ENCODE peak calls at places on chromosomes 13 and 19, in four cellular contexts. One of them, this sample, is unnamed.

GRCh38 chr19:5504115-5504514 is 48.9 kb downstream of the ZNRF4 start:
- DNase-seq in K562: peak
- DNase-seq in A549: no peak
- DNase-seq in HepG2: no peak
- DNase-seq in this sample: peak

GRCh38 chr19:15463865-15464371 is 426 bp downstream of the RASAL3 start:
- DNase-seq in K562: no peak
- DNase-seq in A549: no peak
- DNase-seq in HepG2: no peak
- DNase-seq in this sample: peak

GRCh38 chr19:49766938-49767315 is at the start of gene AP2A1:
- DNase-seq in K562: no peak
- DNase-seq in A549: no peak
- DNase-seq in HepG2: no peak
- DNase-seq in this sample: no peak

GRCh38 chr13:75485286-75486062 is 3.5 kb upstream of the TBC1D4 start:
- DNase-seq in K562: no peak
- DNase-seq in A549: peak
- DNase-seq in HepG2: peak
- DNase-seq in this sample: no peak

GRCh38 chr19:41457241-41457640 is 14.3 kb downstream of the ERICH4 start:
- DNase-seq in K562: no peak
- DNase-seq in A549: no peak
- DNase-seq in HepG2: no peak
- DNase-seq in this sample: no peak

GRCh38 chr19:54137913-54138776 is 583 bp downstream of the CNOT3 start:
- DNase-seq in K562: peak
- DNase-seq in A549: no peak
- DNase-seq in HepG2: no peak
- DNase-seq in this sample: no peak

GRCh38 chr19:2574971-2575630 is 99.2 kb downstream of the GADD45B start:
- DNase-seq in K562: no peak
- DNase-seq in A549: no peak
- DNase-seq in HepG2: no peak
- DNase-seq in this sample: no peak

GRCh38 chr13:26230703-26231102 is 8.6 kb upstream of the RNF6 start:
- DNase-seq in K562: no peak
- DNase-seq in A549: no peak
- DNase-seq in HepG2: no peak
- DNase-seq in this sample: no peak

DNA sequence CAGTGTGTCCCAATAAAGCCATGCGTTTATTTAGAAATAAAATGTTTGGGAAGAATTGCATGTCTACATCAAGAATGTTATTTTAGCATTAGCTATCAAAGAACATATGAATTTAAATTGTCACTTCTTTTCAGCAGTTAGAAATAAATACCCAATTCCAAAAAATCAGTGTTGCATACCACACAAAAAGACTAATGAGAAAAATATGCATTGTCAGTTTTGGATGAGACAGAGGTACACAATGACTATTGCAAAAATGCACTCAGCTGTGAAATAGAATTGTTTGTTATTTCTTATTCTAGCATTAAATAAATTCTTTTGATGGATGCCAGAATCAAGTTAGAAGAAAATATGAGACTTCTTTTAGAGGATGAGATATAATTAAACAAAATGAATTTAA is 833.9 kb downstream of the SLITRK1 start:
- DNase-seq in K562: no peak
- DNase-seq in A549: no peak
- DNase-seq in HepG2: no peak
- DNase-seq in this sample: no peak
- TF ChIP-seq NR3C1 in K562: no peak
- TF ChIP-seq NR3C1 in A549: no peak
- TF ChIP-seq NR3C1 in HepG2: no peak
- TF ChIP-seq NR3C1 in this sample: no peak

GRCh38 chr13:112424098-112424497 is 47.9 kb downstream of the SPACA7 start:
- DNase-seq in K562: no peak
- DNase-seq in A549: no peak
- DNase-seq in HepG2: no peak
- DNase-seq in this sample: no peak
- TF ChIP-seq NR3C1 in K562: no peak
- TF ChIP-seq NR3C1 in A549: no peak
- TF ChIP-seq NR3C1 in HepG2: no peak
- TF ChIP-seq NR3C1 in this sample: no peak

GRCh38 chr19:10258080-10258710 is 6.2 kb downstream of the MRPL4 start:
- DNase-seq in K562: no peak
- DNase-seq in A549: no peak
- DNase-seq in HepG2: no peak
- DNase-seq in this sample: no peak

GRCh38 chr19:10259162-10259905 is 7.3 kb downstream of the MRPL4 start:
- DNase-seq in K562: peak
- DNase-seq in A549: peak
- DNase-seq in HepG2: peak
- DNase-seq in this sample: peak

GRCh38 chr19:10255358-10255757 is 3.3 kb downstream of the MRPL4 start:
- DNase-seq in K562: no peak
- DNase-seq in A549: no peak
- DNase-seq in HepG2: no peak
- DNase-seq in this sample: no peak

GRCh38 chr19:10256551-10256950 is 4.5 kb downstream of the MRPL4 start:
- DNase-seq in K562: no peak
- DNase-seq in A549: no peak
- DNase-seq in HepG2: no peak
- DNase-seq in this sample: no peak

DNA sequence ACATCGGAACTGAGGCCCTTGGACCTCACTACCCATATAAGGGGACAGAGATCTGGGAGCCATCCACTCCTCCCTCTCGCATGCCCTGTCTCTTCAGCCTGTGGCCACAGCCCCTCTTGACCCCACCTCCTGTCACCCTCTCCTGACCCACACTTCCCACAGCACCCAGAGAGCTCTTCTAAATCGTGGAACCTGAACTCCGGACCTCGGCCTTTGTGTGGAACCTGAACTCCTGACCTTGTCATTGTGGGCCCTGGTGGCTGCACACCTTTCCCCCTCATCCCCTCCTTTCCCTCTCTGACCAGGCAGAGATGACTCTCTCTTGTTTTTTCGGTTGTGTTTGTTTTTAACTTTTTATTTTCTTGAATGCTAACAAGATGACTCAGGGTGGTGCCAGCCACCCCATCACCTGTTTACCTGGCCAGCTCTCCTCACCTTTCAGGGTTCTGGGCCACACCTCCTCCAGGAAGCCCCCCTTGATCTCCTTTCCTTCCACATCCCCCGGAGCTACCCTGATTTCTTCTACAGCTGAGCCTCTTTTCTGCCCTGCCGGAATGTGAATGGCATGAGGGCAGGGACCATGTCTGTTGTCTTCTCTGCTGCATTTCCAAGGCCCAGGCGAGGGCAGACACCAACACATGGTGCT is 5.1 kb downstream of the MRPL4 start:
- DNase-seq in K562: no peak
- DNase-seq in A549: no peak
- DNase-seq in HepG2: no peak
- DNase-seq in this sample: no peak
- TF ChIP-seq NR3C1 in K562: no peak
- TF ChIP-seq NR3C1 in A549: no peak
- TF ChIP-seq NR3C1 in HepG2: no peak
- TF ChIP-seq NR3C1 in this sample: no peak

DNA sequence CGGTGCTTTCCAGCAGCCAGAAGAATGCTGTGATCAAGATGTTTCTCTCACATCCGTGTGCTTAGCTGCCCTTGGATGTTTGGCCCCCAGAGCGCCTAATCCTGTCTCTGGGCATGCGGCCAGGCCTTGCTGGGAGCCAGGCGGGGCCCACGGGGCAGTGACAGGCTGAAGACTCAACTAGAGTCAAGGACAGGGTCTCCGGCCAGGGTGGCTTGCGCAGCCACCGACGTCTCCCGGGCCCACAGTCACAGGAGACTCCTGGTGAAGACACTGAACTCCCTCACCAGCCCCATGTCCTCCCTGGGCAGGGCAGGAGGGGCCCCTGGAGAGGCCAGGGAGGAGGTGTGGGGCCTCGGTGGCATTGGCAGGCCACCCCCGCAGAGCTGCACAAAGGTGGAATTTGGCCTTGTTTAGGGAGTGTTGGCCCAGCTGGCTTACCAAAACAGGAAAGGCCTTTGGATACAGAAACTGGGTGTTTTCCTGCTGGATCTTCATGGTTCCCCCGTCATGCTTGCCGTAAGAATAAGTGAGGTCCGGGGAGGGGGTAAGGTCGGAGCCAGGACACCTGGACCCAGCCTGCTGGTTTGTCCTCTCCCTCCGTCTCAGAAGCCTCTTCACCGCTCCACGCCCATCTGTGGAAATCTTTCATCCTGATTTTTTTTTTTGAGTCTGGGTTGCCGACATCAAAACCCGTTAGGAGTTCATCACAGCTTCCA is 10.0 kb upstream of the NDUFS7 start:
- DNase-seq in K562: no peak
- DNase-seq in A549: no peak
- DNase-seq in HepG2: peak
- DNase-seq in this sample: no peak
- TF ChIP-seq NR3C1 in K562: no peak
- TF ChIP-seq NR3C1 in A549: no peak
- TF ChIP-seq NR3C1 in HepG2: no peak
- TF ChIP-seq NR3C1 in this sample: no peak

DNA sequence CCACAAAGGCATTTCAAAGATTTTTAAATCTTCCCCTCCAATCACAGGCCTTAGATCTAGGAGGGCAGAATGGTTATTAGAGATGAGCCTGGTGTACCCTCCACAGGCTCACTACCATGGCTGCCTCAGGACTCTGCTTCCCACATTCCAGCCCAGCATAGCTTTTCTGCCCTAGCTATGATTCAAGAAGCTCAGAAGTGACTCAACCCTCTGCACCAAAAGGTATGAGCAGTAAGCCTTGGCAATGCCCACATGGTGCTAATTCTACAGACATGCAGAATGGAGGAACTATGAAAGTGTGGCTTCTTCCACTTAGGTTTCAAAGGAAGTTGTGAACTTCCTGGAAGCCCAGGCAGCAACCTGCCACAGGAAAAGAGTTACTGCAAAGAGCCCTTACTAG is 786.2 kb downstream of the SLITRK6 start:
- DNase-seq in K562: no peak
- DNase-seq in A549: no peak
- DNase-seq in HepG2: no peak
- DNase-seq in this sample: no peak
- TF ChIP-seq NR3C1 in K562: no peak
- TF ChIP-seq NR3C1 in A549: no peak
- TF ChIP-seq NR3C1 in HepG2: no peak
- TF ChIP-seq NR3C1 in this sample: no peak

DNA sequence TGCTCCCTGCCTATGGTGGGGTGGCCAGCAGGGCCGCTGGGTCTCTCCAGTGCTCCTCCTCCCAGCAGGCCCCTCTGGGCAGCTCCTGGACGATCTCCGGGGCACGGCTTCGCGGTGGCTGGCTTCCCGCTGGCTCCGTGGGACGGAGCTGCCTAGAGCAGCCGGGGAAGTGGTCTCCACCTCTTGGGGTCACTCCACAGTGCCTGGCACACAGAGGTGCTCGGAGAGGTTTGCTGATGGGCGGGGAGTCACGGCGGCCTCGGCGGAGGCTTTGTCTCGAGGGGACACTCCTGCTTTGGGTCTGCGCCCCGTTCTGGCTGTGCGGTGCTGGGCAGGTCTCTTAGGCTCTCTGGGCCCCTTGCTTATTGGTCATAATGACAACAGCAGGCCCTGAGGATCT is 9.9 kb upstream of the CACTIN start:
- DNase-seq in K562: no peak
- DNase-seq in A549: no peak
- DNase-seq in HepG2: no peak
- DNase-seq in this sample: no peak
- TF ChIP-seq NR3C1 in K562: no peak
- TF ChIP-seq NR3C1 in A549: no peak
- TF ChIP-seq NR3C1 in HepG2: no peak
- TF ChIP-seq NR3C1 in this sample: no peak

GRCh38 chr19:32580353-32580900 is 563 bp upstream of the PDCD5 start:
- DNase-seq in K562: no peak
- DNase-seq in A549: no peak
- DNase-seq in HepG2: no peak
- DNase-seq in this sample: peak
- TF ChIP-seq NR3C1 in K562: no peak
- TF ChIP-seq NR3C1 in A549: no peak
- TF ChIP-seq NR3C1 in HepG2: no peak
- TF ChIP-seq NR3C1 in this sample: no peak

DNA sequence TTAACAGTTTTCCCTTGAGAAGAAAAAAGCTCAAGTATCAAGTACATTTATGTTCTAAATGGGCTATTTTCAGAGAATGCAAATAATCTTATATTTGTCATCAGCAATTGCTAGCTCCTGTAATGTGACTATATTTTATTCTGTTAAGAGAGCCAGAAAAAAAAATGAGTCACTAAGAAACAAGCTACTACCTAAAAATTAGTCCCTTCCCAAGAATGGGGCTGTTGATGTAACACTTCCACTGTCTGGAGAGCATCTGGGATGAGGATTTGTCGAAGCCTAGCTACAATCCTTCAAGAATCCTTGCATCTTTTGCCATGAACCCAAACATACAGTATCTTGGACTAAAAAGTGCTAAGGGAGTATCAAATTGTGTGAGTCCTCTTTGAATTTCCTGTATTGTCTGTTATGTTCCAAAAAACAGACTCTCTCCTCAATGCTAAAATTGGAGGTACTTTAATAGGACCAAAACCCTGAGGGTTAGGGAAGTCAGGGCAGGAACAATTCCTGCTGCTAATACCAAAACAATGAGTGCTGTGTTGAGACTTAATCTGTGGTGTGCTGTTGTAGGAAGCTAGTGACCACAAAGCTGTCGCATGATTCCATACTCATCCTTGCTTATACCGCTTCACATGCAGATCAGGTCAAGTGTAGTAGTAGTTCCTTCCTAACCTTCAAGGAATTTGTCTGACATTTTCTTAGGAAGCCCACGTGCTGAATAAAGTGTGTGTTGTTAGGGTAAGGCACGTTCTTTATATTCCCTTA is 4.9 kb upstream of the ZC3H13 start:
- DNase-seq in K562: no peak
- DNase-seq in A549: no peak
- DNase-seq in HepG2: no peak
- DNase-seq in this sample: no peak
- TF ChIP-seq NR3C1 in K562: no peak
- TF ChIP-seq NR3C1 in A549: no peak
- TF ChIP-seq NR3C1 in HepG2: no peak
- TF ChIP-seq NR3C1 in this sample: no peak

DNA sequence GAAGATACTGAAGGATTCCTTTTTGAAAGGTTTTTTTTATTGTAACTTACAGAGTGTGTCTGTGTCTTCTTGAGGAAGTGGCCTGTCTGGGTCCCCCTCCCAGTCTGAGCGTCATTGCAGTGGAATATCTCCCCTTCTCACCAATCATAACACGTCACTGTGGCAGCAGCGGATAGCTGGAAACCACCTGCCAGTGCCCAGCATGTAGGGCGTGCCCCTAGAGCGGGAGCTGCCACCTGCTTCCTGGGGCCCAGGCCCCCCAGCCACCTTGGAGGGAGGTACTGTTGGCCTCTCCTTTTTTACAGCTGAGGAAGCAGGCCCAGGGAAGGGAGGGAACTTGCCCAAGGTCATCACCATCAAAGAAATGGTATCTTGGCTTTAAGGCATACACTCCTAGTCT is 4.6 kb upstream of the DNM2 start:
- DNase-seq in K562: no peak
- DNase-seq in A549: no peak
- DNase-seq in HepG2: no peak
- DNase-seq in this sample: no peak
- TF ChIP-seq NR3C1 in K562: no peak
- TF ChIP-seq NR3C1 in A549: no peak
- TF ChIP-seq NR3C1 in HepG2: no peak
- TF ChIP-seq NR3C1 in this sample: no peak

GRCh38 chr19:39449116-39449797 is 3.9 kb downstream of the SUPT5H start:
- DNase-seq in K562: no peak
- DNase-seq in A549: no peak
- DNase-seq in HepG2: no peak
- DNase-seq in this sample: no peak
- TF ChIP-seq NR3C1 in K562: no peak
- TF ChIP-seq NR3C1 in A549: no peak
- TF ChIP-seq NR3C1 in HepG2: no peak
- TF ChIP-seq NR3C1 in this sample: no peak